ENCODE peak calls at places on chromosomes 5 and 9, in four cellular contexts. I is astrocyte, Z is epithelial cell of proximal tubule, U is progenitor cell of endocrine pancreas. O is an unnamed sample.

GRCh38 chr5:151085517-151086031 is 4.7 kb upstream of the TNIP1 start:
- DNase-seq in I (no peak), Z (peak; percentile 57), U (no peak), O (no peak)

GRCh38 chr5:32059779-32060178 is 114.3 kb downstream of the GOLPH3 start:
- DNase-seq in I (peak; percentile 36), Z (no peak), U (no peak), O (no peak)

GRCh38 chr5:149629421-149629820 is 48.1 kb downstream of the ARHGEF37 start:
- DNase-seq in I (no peak), Z (no peak), U (no peak), O (no peak)

GRCh38 chr9:37967681-37968080 is 63.8 kb upstream of the SLC25A51 start:
- DNase-seq in I (no peak), Z (no peak), U (no peak), O (no peak)

GRCh38 chr9:97280755-97281330 is 26.6 kb upstream of the CCDC180 start:
- DNase-seq in I (no peak), Z (no peak), U (no peak), O (no peak)

GRCh38 chr9:80794197-80794596 is 895.1 kb downstream of the TLE1 start:
- DNase-seq in I (no peak), Z (no peak), U (no peak), O (no peak)

GRCh38 chr5:140576776-140577201 is 12.2 kb downstream of the SLC35A4 start:
- DNase-seq in I (no peak), Z (no peak), U (no peak), O (no peak)

GRCh38 chr9:114339130-114339908 is 9.7 kb downstream of the ORM2 start:
- DNase-seq in I (no peak), Z (no peak), U (peak; percentile 23), O (no peak)

GRCh38 chr9:135887585-135888050 is 19.7 kb downstream of the CAMSAP1 start:
- DNase-seq in I (no peak), Z (no peak), U (no peak), O (no peak)

GRCh38 chr9:104279535-104280215 is 185.6 kb downstream of the SMC2 start:
- DNase-seq in I (peak; percentile 4), Z (no peak), U (no peak), O (no peak)

GRCh38 chr5:111385970-111386831 is 126.1 kb downstream of the STARD4 start:
- DNase-seq in I (no peak), Z (no peak), U (no peak), O (no peak)

GRCh38 chr9:113602126-113603119 is 138.9 kb downstream of the RGS3 start:
- DNase-seq in I (peak; percentile 72), Z (no peak), U (no peak), O (no peak)

GRCh38 chr9:97514531-97514930 is 13.1 kb downstream of the TMOD1 start:
- DNase-seq in I (no peak), Z (no peak), U (no peak), O (no peak)

GRCh38 chr9:133587051-133587450 is 22.1 kb downstream of the FAM163B start:
- DNase-seq in I (no peak), Z (no peak), U (no peak), O (no peak)

GRCh38 chr9:116190997-116191396 is 37.4 kb downstream of the PAPPA start:
- DNase-seq in I (peak; percentile 73), Z (peak; percentile 53), U (no peak), O (no peak)

GRCh38 chr5:179485845-179486575 is 64.3 kb upstream of the RUFY1 start:
- DNase-seq in I (no peak), Z (no peak), U (no peak), O (no peak)

GRCh38 chr9:135100241-135101067 is 13.0 kb downstream of the OLFM1 start:
- DNase-seq in I (no peak), Z (no peak), U (no peak), O (no peak)

GRCh38 chr9:98504883-98505282 is 203.9 kb downstream of the GABBR2 start:
- DNase-seq in I (no peak), Z (no peak), U (no peak), O (no peak)

GRCh38 chr9:88084816-88085215 is 53.5 kb downstream of the SPATA31C2 start:
- DNase-seq in I (no peak), Z (no peak), U (no peak), O (no peak)

GRCh38 chr9:105296889-105297288 is 52.4 kb downstream of the SLC44A1 start:
- DNase-seq in I (peak; percentile 96), Z (peak; percentile 94), U (no peak), O (no peak)

GRCh38 chr9:130291474-130291873 is 25.9 kb downstream of the HMCN2 start:
- DNase-seq in I (no peak), Z (no peak), U (no peak), O (no peak)

GRCh38 chr5:129118826-129119225 is 24.3 kb downstream of the ISOC1 start:
- DNase-seq in I (no peak), Z (no peak), U (no peak), O (no peak)

GRCh38 chr5:114391321-114391720 is 29.5 kb downstream of the KCNN2 start:
- DNase-seq in I (peak; percentile 18), Z (peak; percentile 4), U (no peak), O (no peak)

GRCh38 chr5:20248102-20248501 is 260.1 kb upstream of the CDH18 start:
- DNase-seq in I (no peak), Z (no peak), U (no peak), O (no peak)

GRCh38 chr9:133702798-133703570 is 35.2 kb downstream of the SARDH start:
- DNase-seq in I (no peak), Z (no peak), U (no peak), O (no peak)

GRCh38 chr5:111360173-111360572 is 136.0 kb downstream of the CAMK4 start:
- DNase-seq in I (no peak), Z (no peak), U (no peak), O (no peak)

GRCh38 chr5:109005611-109006010 is 257.9 kb downstream of the FER start:
- DNase-seq in I (no peak), Z (no peak), U (no peak), O (no peak)

GRCh38 chr5:176721509-176721908 is 74.2 kb downstream of the TSPAN17 start:
- DNase-seq in I (no peak), Z (no peak), U (no peak), O (no peak)

GRCh38 chr9:113299800-113300292 is 3.3 kb downstream of the RNF183 start:
- DNase-seq in I (no peak), Z (no peak), U (no peak), O (no peak)

GRCh38 chr9:126763130-126763764 is 41.6 kb upstream of the ZBTB43 start:
- DNase-seq in I (peak; percentile 25), Z (no peak), U (no peak), O (no peak)

GRCh38 chr5:156379198-156379597 is 52.2 kb downstream of the SGCD start:
- DNase-seq in I (no peak), Z (no peak), U (no peak), O (no peak)

GRCh38 chr9:13900449-13900848 is 413.5 kb downstream of the NFIB start:
- DNase-seq in I (no peak), Z (no peak), U (no peak), O (no peak)

GRCh38 chr5:133265720-133266575 is 214.1 kb downstream of the HSPA4 start:
- DNase-seq in I (peak; percentile 49), Z (no peak), U (no peak), O (no peak)

GRCh38 chr9:87836951-87837715 is 45.5 kb upstream of the SPATA31E1 start:
- DNase-seq in I (peak; percentile 16), Z (no peak), U (no peak), O (no peak)

GRCh38 chr9:3177921-3178320 is 334.0 kb upstream of the PUM3 start:
- DNase-seq in I (no peak), Z (no peak), U (no peak), O (no peak)

GRCh38 chr5:88686077-88686541 is 196.9 kb downstream of the MEF2C start:
- DNase-seq in I (no peak), Z (no peak), U (no peak), O (no peak)

GRCh38 chr9:120916573-120916972 is 10.0 kb downstream of the TRAF1 start:
- DNase-seq in I (no peak), Z (no peak), U (no peak), O (no peak)
- TF ChIP-seq CTCF in I (no peak), Z (peak; percentile 11), U (no peak), O (no peak)

DNA sequence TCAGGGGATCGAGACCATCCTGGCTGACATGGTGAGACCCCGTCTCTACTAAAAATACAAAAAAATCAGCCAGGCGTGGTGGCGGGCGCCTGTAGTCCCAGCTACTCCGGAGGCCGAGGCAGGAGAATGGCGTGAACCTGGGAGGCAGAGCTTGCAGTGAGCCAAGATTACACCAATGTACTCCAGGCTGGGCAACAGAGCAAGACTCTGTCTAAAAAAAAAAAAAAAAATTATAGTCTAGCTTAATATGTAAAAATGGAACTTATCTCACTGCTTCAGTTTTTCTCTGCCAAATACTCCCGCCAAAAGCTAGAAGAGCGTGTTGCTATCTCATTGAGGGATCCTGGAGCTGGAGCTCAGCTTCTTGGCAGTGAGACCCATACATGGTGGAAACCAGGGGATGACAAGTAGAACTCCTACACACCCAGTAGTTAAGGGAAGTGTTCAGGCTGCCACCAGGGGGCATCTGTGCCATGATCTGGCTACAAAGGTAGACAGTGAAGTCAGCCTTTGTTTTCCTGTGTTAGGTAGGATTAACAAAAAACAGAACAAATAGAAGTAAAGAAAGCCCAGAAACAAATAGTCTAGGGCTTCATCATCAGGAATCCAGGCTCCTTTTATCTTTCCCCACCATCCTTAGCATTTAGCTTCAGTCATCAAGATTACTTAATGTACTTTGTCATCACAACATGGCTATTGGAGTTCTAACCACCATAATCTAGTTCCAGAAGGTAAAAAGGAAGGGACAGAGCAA is 33.6 kb upstream of the GLIPR2 start:
- DNase-seq in I (peak; percentile 77), Z (peak; percentile 35), U (peak; percentile 56), O (peak; percentile 43)
- TF ChIP-seq CTCF in I (peak; percentile 65), Z (peak; percentile 91), U (peak; percentile 82), O (peak; percentile 52)

DNA sequence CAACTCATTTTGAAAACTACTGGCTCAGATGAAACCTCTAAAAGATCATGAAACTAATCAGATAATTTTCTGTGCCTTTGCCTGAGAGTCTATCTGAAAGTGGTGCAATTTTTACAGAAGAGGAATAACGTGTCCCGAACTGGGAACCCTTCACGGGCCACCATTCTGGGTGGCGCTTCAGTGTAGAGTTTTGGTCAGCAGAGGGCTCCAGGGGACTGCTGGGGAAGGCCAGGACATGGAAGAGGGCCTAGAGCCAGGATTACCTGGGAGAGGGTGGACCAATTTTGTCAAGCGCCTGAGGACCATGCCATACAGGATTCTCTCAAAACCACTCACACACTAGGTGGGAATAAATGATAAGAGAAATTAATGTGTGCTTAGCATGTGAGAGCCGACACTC is 49.7 kb upstream of the PLEKHG4B start:
- DNase-seq in I (no peak), Z (no peak), U (no peak), O (no peak)
- TF ChIP-seq CTCF in I (peak; percentile 42), Z (peak; percentile 61), U (peak; percentile 64), O (no peak)

GRCh38 chr5:169164481-169164925 is 136.4 kb downstream of the SLIT3 start:
- DNase-seq in I (peak; percentile 85), Z (no peak), U (no peak), O (no peak)
- TF ChIP-seq CTCF in I (no peak), Z (no peak), U (no peak), O (no peak)

GRCh38 chr5:38529955-38530644 is 26.3 kb downstream of the LIFR start:
- DNase-seq in I (no peak), Z (no peak), U (no peak), O (no peak)

GRCh38 chr5:38531518-38531917 is 24.9 kb downstream of the LIFR start:
- DNase-seq in I (no peak), Z (no peak), U (no peak), O (no peak)

GRCh38 chr5:38527475-38527874 is 29.0 kb downstream of the LIFR start:
- DNase-seq in I (no peak), Z (no peak), U (no peak), O (no peak)

GRCh38 chr5:38532165-38532669 is 24.2 kb downstream of the LIFR start:
- DNase-seq in I (no peak), Z (peak; percentile 48), U (no peak), O (no peak)

GRCh38 chr5:38528162-38528703 is 28.2 kb downstream of the LIFR start:
- DNase-seq in I (no peak), Z (no peak), U (no peak), O (no peak)
- TF ChIP-seq CTCF in I (no peak), Z (no peak), U (no peak), O (no peak)